ENCODE peak calls at places on chromosomes 5 and 9, in four cellular contexts. V, E, N and G are unnamed samples. For H3K36me3, H3K4me1 and H3K9me3, the result is how much of the 10 kb centered on the place peaks cover.

GRCh38 chr5:137621861-137622823 is 113.7 kb downstream of the KLHL3 start:
- DNase-seq in V (no peak), E (peak), N (peak), G (peak)

GRCh38 chr5:33423018-33423630 is 17.6 kb upstream of the TARS1 start:
- DNase-seq in V (peak), E (no peak), N (no peak), G (no peak)

GRCh38 chr5:123500476-123500875 is 11.5 kb upstream of the CSNK1G3 start:
- DNase-seq in V (no peak), E (no peak), N (no peak), G (no peak)

GRCh38 chr9:134621558-134622110 is 20.0 kb upstream of the COL5A1 start:
- DNase-seq in V (no peak), E (no peak), N (no peak), G (no peak)

GRCh38 chr5:151181818-151182217 is 24.2 kb upstream of the ANXA6 start:
- DNase-seq in V (no peak), E (no peak), N (no peak), G (no peak)

GRCh38 chr9:95461448-95462381 is 55.1 kb downstream of the PTCH1 start:
- DNase-seq in V (no peak), E (no peak), N (no peak), G (no peak)

GRCh38 chr5:124704594-124705284 is 41.7 kb downstream of the ZNF608 start:
- DNase-seq in V (no peak), E (no peak), N (no peak), G (no peak)

GRCh38 chr9:38371495-38371894 is 21.0 kb upstream of the ALDH1B1 start:
- DNase-seq in V (peak), E (no peak), N (no peak), G (no peak)

GRCh38 chr9:114733814-114734213 is 51.8 kb upstream of the TEX48 start:
- DNase-seq in V (no peak), E (no peak), N (no peak), G (no peak)

GRCh38 chr5:122846051-122846567 is 696 bp downstream of the SNX24 start:
- DNase-seq in V (no peak), E (peak), N (no peak), G (no peak)

GRCh38 chr9:112224401-112225289 is 49.5 kb upstream of the SUSD1 start:
- DNase-seq in V (no peak), E (no peak), N (no peak), G (no peak)

GRCh38 chr5:87394407-87394806 is 18.3 kb downstream of the CCNH start:
- DNase-seq in V (no peak), E (no peak), N (no peak), G (no peak)

GRCh38 chr9:122314193-122314592 is 49.5 kb downstream of the MRRF start:
- DNase-seq in V (no peak), E (no peak), N (no peak), G (no peak)

GRCh38 chr9:122307036-122307435 is 42.4 kb downstream of the MRRF start:
- DNase-seq in V (no peak), E (no peak), N (no peak), G (peak)

GRCh38 chr9:122315534-122315933 is 50.9 kb downstream of the MRRF start:
- DNase-seq in V (no peak), E (no peak), N (no peak), G (no peak)

GRCh38 chr9:122307925-122308324 is 43.2 kb downstream of the MRRF start:
- DNase-seq in V (no peak), E (no peak), N (no peak), G (peak)

GRCh38 chr9:122309861-122310260 is 45.2 kb downstream of the MRRF start:
- DNase-seq in V (no peak), E (no peak), N (no peak), G (no peak)
- H3K36me3 ChIP-seq in V (under half), E (under half), N (half or more), G (under half)

GRCh38 chr9:125233678-125234077 is 7.5 kb downstream of the HSPA5 start:
- DNase-seq in V (no peak), E (no peak), N (no peak), G (no peak)

GRCh38 chr9:125238915-125239446 is 2.2 kb downstream of the HSPA5 start:
- DNase-seq in V (no peak), E (no peak), N (no peak), G (no peak)

GRCh38 chr9:125239631-125240597 is 1.2 kb downstream of the HSPA5 start:
- DNase-seq in V (no peak), E (no peak), N (no peak), G (no peak)

GRCh38 chr9:125238127-125238914 is 2.8 kb downstream of the HSPA5 start:
- DNase-seq in V (no peak), E (no peak), N (no peak), G (no peak)

DNA sequence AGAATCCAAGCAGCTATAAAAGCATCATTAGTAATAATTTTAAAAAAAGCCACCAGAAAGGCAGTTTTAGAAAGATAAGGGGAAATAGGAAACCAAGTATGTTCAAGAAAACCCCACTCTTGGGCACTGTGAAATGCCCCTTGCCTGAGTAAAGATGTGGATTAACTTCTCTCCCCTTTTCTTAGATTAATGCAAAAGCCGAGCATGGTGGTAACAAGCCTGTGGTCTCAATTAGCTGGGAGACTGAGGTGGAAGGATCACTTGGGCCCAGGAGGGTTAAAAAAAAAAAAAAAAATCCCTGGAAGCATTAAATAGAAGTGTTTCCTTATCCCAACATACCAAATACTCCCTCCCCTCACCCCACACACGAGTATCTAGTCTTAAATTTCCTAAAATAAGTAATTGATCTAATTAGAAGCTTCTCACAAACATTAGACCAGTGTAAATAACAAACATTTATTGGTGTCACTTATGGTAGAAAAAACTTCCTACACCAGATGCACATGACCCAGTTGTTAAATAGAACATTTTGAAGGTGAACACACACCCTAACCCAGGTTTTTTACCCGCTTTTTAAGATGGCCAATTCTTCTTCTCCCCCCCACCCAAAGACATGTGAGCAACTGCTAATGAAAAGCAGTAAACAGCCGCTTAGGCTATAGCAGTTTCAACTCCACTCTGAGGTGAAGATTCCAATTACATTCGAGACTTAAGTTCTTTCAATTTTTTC is 5.2 kb downstream of the HSPA5 start:
- DNase-seq in V (no peak), E (no peak), N (no peak), G (no peak)
- H3K4me1 ChIP-seq in V (under half), E (under half), N (half or more), G (under half)

GRCh38 chr5:25995209-25995608 is 1043.2 kb downstream of the CDH9 start:
- DNase-seq in V (no peak), E (no peak), N (no peak), G (no peak)
- H3K9me3 ChIP-seq in V (under half), E (under half), N (under half), G (under half)

DNA sequence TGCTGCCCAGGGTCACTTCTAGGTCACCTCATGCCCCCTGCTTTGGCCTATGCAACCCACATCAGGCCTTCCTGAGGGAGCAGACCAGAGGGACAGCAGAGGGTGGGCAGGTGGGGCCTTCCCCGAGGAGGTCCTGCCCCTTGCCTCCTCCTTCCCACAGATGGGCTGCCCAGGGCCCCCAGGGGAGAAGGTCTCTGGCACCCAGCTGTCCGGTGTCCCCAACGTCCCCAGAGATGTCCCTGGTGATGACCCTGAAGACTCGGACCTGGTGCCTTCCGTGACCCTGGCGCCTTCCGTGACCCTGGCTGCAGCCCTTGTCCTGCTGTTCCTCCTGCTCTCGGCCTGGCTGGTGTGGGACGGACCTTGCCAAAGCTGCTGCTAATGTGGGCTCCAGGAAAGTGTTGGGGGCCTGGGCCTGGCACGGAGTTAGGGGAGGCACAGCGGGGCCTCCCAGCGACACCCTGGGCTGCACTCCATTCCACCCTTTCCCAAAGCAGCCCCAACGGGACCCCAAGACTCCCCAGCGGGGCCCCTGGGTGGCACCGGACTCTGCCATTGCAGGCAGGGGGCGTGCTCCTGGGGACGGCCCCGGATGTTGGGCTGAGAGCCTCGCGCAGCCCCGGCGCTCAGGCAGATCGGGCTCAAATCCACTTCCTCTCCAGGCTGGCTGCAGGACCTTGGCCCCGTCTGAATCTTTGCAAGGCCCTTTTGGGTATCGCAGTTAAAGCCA is 6.8 kb upstream of the SLC2A6 start:
- DNase-seq in V (no peak), E (no peak), N (no peak), G (no peak)
- H3K36me3 ChIP-seq in V (under half), E (under half), N (under half), G (under half)

GRCh38 chr5:140011297-140011802 is 31.7 kb downstream of the NRG2 start:
- DNase-seq in V (no peak), E (no peak), N (no peak), G (peak)
- H3K4me1 ChIP-seq in V (under half), E (under half), N (under half), G (under half)